ENCODE peak calls at places on chromosomes 4 and X, in nine cellular contexts. P is IMR-90, X is lower leg skin, G is H1, H is NB4, Q is heart left ventricle, R is suprapubic skin, J is A549, W is GM12891. T is an unnamed sample.

GRCh38 chr4:180770265-180770664 is 1472.9 kb upstream of the TENM3 start:
- DNase-seq in P (no peak), X (no peak), G (no peak), H (no peak), Q (no peak), R (no peak), J (no peak), W (no peak), T (no peak)

GRCh38 chrX:7083021-7083420 is 64.5 kb upstream of the STS start:
- DNase-seq in P (no peak), X (no peak), G (no peak), H (no peak), Q (no peak), R (no peak), J (no peak), W (no peak), T (no peak)

GRCh38 chr4:102411416-102411815 is 66.1 kb upstream of the SLC39A8 start:
- DNase-seq in P (no peak), X (no peak), G (no peak), H (no peak), Q (no peak), R (no peak), J (no peak), W (no peak), T (no peak)

GRCh38 chr4:184807261-184807660 is 18.5 kb downstream of the ACSL1 start:
- DNase-seq in P (no peak), X (peak; percentile 59), G (no peak), H (no peak), Q (no peak), R (no peak), J (no peak), W (no peak), T (no peak)

GRCh38 chr4:112563431-112564200 is 47.6 kb upstream of the NEUROG2 start:
- DNase-seq in P (no peak), X (no peak), G (no peak), H (no peak), Q (no peak), R (no peak), J (no peak), W (no peak), T (peak; percentile 18)

GRCh38 chr4:111537861-111538260 is 607.4 kb upstream of the FAM241A start:
- DNase-seq in P (peak; percentile 60), X (no peak), G (no peak), H (no peak), Q (no peak), R (no peak), J (no peak), W (no peak), T (no peak)

GRCh38 chr4:20319785-20320184 is 68.1 kb downstream of the SLIT2 start:
- DNase-seq in P (no peak), X (no peak), G (no peak), H (no peak), Q (no peak), R (no peak), J (no peak), W (no peak), T (no peak)

GRCh38 chr4:143286733-143287570 is 49.7 kb upstream of the GAB1 start:
- DNase-seq in P (peak; percentile 75), X (no peak), G (no peak), H (no peak), Q (no peak), R (no peak), J (peak; percentile 2), W (no peak), T (no peak)

GRCh38 chr4:155419266-155419665 is 42.5 kb upstream of the MAP9 start:
- DNase-seq in P (peak; percentile 90), X (no peak), G (no peak), H (no peak), Q (no peak), R (no peak), J (no peak), W (no peak), T (no peak)

GRCh38 chr4:80221161-80221560 is 23.9 kb downstream of the PRDM8 start:
- DNase-seq in P (peak; percentile 61), X (no peak), G (no peak), H (peak; percentile 37), Q (no peak), R (no peak), J (no peak), W (no peak), T (peak; percentile 1)

GRCh38 chr4:988726-989721 is 2.2 kb downstream of the IDUA start:
- DNase-seq in P (no peak), X (no peak), G (no peak), H (no peak), Q (peak; percentile 30), R (no peak), J (no peak), W (no peak), T (no peak)

GRCh38 chr4:168440442-168441264 is 39.6 kb downstream of the DDX60L start:
- DNase-seq in P (peak; percentile 62), X (no peak), G (no peak), H (peak; percentile 35), Q (no peak), R (no peak), J (peak; percentile 87), W (no peak), T (no peak)

GRCh38 chr4:104446431-104446925 is 48.2 kb downstream of the CXXC4 start:
- DNase-seq in P (no peak), X (no peak), G (no peak), H (no peak), Q (no peak), R (no peak), J (no peak), W (no peak), T (no peak)

DNA sequence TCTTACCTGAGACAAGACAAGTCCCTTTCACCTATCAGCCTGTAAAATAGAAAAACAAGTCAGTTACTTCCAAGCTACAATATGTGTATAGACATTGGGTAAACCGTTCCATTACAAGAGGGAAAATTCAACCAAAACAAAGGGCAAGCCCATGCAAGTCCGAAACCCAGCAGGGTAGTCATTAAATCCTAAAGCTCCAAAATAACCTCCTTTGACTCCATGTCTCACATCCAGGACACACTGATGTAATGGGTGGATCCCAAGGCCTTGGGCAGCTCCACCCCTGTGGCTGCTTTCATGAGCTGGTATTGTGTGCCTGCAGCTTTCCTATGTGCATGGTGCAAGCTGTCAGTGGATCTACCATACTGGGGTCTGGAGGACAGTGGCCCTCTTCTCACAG is 14.7 kb upstream of the FAM47B start:
- DNase-seq in P (no peak), X (no peak), G (no peak), H (no peak), Q (no peak), R (no peak), J (no peak), W (no peak), T (no peak)
- TF ChIP-seq POLR2A in P (no peak), X (no peak), G (no peak), H (no peak), Q (no peak), R (no peak), J (no peak), W (no peak), T (no peak)

DNA sequence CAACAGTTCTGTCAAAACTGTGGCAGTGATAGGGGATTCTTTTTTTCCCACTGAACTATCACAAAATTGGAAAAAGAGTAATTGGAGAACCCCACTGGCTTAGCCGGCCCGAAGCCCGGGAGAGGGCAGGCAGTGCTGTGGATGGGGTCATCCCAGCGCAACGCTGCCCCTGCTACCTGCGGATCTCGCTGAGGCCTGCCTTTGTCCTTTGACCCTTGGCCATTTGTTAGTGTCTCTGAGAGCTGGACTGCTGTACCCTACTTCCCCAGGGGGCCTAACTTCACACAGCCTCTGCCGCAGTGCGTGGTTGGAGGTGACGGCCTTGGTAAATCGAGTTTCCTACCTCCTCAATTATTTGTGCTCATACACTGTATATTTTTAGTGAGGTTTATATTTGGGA is 43.0 kb upstream of the MSANTD1 start:
- DNase-seq in P (no peak), X (peak; percentile 68), G (no peak), H (no peak), Q (no peak), R (peak; percentile 21), J (no peak), W (no peak), T (no peak)
- TF ChIP-seq POLR2A in P (no peak), X (no peak), G (no peak), H (no peak), Q (no peak), R (no peak), J (no peak), W (no peak), T (no peak)

GRCh38 chr4:24912252-24913098 is at the start of gene CCDC149:
- DNase-seq in P (peak; percentile 57), X (peak; percentile 89), G (peak; percentile 79), H (no peak), Q (peak; percentile 77), R (peak; percentile 73), J (peak; percentile 72), W (peak; percentile 44), T (no peak)
- TF ChIP-seq POLR2A in P (peak; percentile 58), X (no peak), G (no peak), H (no peak), Q (peak; percentile 32), R (peak; percentile 61), J (peak; percentile 32), W (no peak), T (no peak)

GRCh38 chr4:56433280-56433679 is 2.1 kb downstream of the PPAT start:
- DNase-seq in P (no peak), X (no peak), G (no peak), H (no peak), Q (no peak), R (no peak), J (no peak), W (no peak), T (no peak)

GRCh38 chr4:56430203-56430602 is 5.2 kb downstream of the PPAT start:
- DNase-seq in P (no peak), X (no peak), G (no peak), H (no peak), Q (no peak), R (no peak), J (no peak), W (no peak), T (no peak)

GRCh38 chr4:56434599-56435000 is 815 bp downstream of the PPAT start:
- DNase-seq in P (peak; percentile 58), X (no peak), G (no peak), H (no peak), Q (no peak), R (no peak), J (no peak), W (no peak), T (peak; percentile 80)

GRCh38 chr4:56435748-56436442 is at the start of gene PAICS:
- DNase-seq in P (peak; percentile 92), X (peak; percentile 98), G (peak; percentile 98), H (peak; percentile 98), Q (peak; percentile 95), R (peak; percentile 94), J (peak; percentile 93), W (peak; percentile 72), T (peak; percentile 97)

DNA sequence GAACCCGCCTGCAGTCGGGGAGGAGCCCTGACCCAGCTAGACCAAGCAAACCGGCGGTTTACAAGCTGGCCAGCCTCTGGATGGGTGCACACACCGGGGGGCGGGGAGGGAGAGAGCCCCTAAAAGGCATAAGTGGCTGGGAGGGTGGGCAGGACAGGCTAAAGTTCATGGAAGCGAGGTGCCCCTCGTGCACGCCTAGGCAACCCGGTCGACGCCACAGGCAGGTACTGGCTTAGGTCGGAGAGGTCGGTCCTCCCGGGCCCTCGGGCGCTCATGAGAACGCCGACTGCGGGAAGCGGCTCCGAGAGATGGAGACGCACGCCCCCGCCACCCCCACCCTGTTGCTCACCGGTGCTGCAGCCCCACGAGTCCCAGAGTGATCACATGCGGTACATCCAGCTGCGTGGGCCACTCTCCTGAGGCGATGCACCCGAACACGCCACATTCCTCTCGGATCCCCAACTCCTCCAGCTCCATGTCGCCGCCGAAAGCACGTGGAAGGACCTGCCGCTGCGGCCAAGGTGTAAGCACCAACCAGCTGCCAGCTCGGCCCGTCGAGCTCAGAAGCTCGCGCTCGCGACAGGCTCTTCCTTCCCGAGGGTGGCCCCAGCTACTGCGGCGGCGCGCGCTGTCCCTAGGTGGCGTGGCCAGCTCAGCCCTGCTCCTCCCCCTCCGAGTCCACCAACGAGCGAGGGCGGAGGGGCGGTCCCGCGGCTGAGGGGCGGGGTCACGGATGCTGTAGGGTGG is at the start of gene PPAT:
- DNase-seq in P (peak; percentile 95), X (peak; percentile 99), G (peak; percentile 99), H (peak; percentile 99), Q (peak; percentile 97), R (peak; percentile 98), J (peak; percentile 97), W (peak; percentile 88), T (peak; percentile 99)
- TF ChIP-seq POLR2A in P (no peak), X (no peak), G (peak; percentile 85), H (peak; percentile 73), Q (peak; percentile 43), R (no peak), J (peak; percentile 87), W (peak; percentile 85), T (peak; percentile 79)